ENCODE peak calls at places on chromosomes 4 and X, in eight cellular contexts. One of them, this sample, is unnamed. For H3K4me1, the result is how much of the 10 kb centered on the place peaks cover.

GRCh38 chr4:75633846-75634245 is 3.5 kb upstream of the CDKL2 start:
- DNase-seq in astrocyte: peak
- DNase-seq in thyroid gland: no peak
- DNase-seq in fibroblast of lung: peak
- DNase-seq in IMR-90: peak
- DNase-seq in upper lobe of left lung: no peak
- DNase-seq in Peyer's patch: no peak
- DNase-seq in CD8-positive, alpha-beta T cell: no peak
- DNase-seq in this sample: peak

GRCh38 chr4:10608501-10609219 is 75.9 kb downstream of the CLNK start:
- DNase-seq in thyroid gland: no peak
- DNase-seq in CD8-positive, alpha-beta T cell: no peak
- DNase-seq in fibroblast of lung: peak
- DNase-seq in IMR-90: peak
- DNase-seq in astrocyte: peak
- DNase-seq in upper lobe of left lung: no peak
- DNase-seq in Peyer's patch: no peak
- DNase-seq in this sample: no peak

GRCh38 chrX:63400340-63400739 is 49.2 kb upstream of the SPIN4 start:
- DNase-seq in astrocyte: no peak
- DNase-seq in thyroid gland: no peak
- DNase-seq in CD8-positive, alpha-beta T cell: no peak
- DNase-seq in upper lobe of left lung: no peak
- DNase-seq in fibroblast of lung: no peak
- DNase-seq in Peyer's patch: no peak
- DNase-seq in IMR-90: no peak
- DNase-seq in this sample: no peak

GRCh38 chrX:109384569-109385174 is 97.2 kb downstream of the GUCY2F start:
- DNase-seq in fibroblast of lung: peak
- DNase-seq in IMR-90: peak
- DNase-seq in upper lobe of left lung: no peak
- DNase-seq in CD8-positive, alpha-beta T cell: no peak
- DNase-seq in thyroid gland: no peak
- DNase-seq in Peyer's patch: no peak
- DNase-seq in astrocyte: no peak
- DNase-seq in this sample: no peak

GRCh38 chrX:36950495-36951253 is 57.5 kb upstream of the FAM47C start:
- DNase-seq in upper lobe of left lung: no peak
- DNase-seq in thyroid gland: no peak
- DNase-seq in fibroblast of lung: no peak
- DNase-seq in CD8-positive, alpha-beta T cell: no peak
- DNase-seq in astrocyte: no peak
- DNase-seq in IMR-90: no peak
- DNase-seq in Peyer's patch: no peak
- DNase-seq in this sample: no peak

GRCh38 chr4:67988986-67989385 is 25.7 kb upstream of the TMPRSS11A start:
- DNase-seq in thyroid gland: no peak
- DNase-seq in fibroblast of lung: peak
- DNase-seq in astrocyte: peak
- DNase-seq in Peyer's patch: no peak
- DNase-seq in CD8-positive, alpha-beta T cell: no peak
- DNase-seq in IMR-90: no peak
- DNase-seq in upper lobe of left lung: no peak
- DNase-seq in this sample: no peak

GRCh38 chrX:13077168-13077567 is 32.7 kb upstream of the FAM9C start:
- DNase-seq in astrocyte: no peak
- DNase-seq in Peyer's patch: no peak
- DNase-seq in upper lobe of left lung: no peak
- DNase-seq in thyroid gland: no peak
- DNase-seq in IMR-90: peak
- DNase-seq in fibroblast of lung: peak
- DNase-seq in CD8-positive, alpha-beta T cell: no peak
- DNase-seq in this sample: no peak

GRCh38 chr4:8779371-8779988 is 92.2 kb downstream of the HMX1 start:
- DNase-seq in upper lobe of left lung: peak
- DNase-seq in fibroblast of lung: no peak
- DNase-seq in CD8-positive, alpha-beta T cell: no peak
- DNase-seq in thyroid gland: no peak
- DNase-seq in Peyer's patch: no peak
- DNase-seq in IMR-90: no peak
- DNase-seq in astrocyte: no peak
- DNase-seq in this sample: no peak

GRCh38 chr4:100063355-100063754 is 113.3 kb upstream of the H2AZ1 start:
- DNase-seq in fibroblast of lung: no peak
- DNase-seq in CD8-positive, alpha-beta T cell: no peak
- DNase-seq in thyroid gland: no peak
- DNase-seq in IMR-90: peak
- DNase-seq in astrocyte: no peak
- DNase-seq in upper lobe of left lung: no peak
- DNase-seq in Peyer's patch: no peak
- DNase-seq in this sample: no peak

GRCh38 chr4:122480023-122480422 is 23.5 kb upstream of the IL2 start:
- DNase-seq in fibroblast of lung: peak
- DNase-seq in astrocyte: peak
- DNase-seq in IMR-90: peak
- DNase-seq in upper lobe of left lung: no peak
- DNase-seq in thyroid gland: no peak
- DNase-seq in CD8-positive, alpha-beta T cell: no peak
- DNase-seq in Peyer's patch: no peak
- DNase-seq in this sample: no peak

GRCh38 chrX:11629593-11630211 is 36.0 kb downstream of the ARHGAP6 start:
- DNase-seq in fibroblast of lung: peak
- DNase-seq in thyroid gland: peak
- DNase-seq in CD8-positive, alpha-beta T cell: no peak
- DNase-seq in Peyer's patch: no peak
- DNase-seq in IMR-90: peak
- DNase-seq in upper lobe of left lung: no peak
- DNase-seq in astrocyte: peak
- DNase-seq in this sample: no peak

GRCh38 chr4:93183589-93183988 is 645.0 kb upstream of the ATOH1 start:
- DNase-seq in fibroblast of lung: peak
- DNase-seq in Peyer's patch: no peak
- DNase-seq in IMR-90: no peak
- DNase-seq in upper lobe of left lung: no peak
- DNase-seq in thyroid gland: no peak
- DNase-seq in astrocyte: no peak
- DNase-seq in CD8-positive, alpha-beta T cell: no peak
- DNase-seq in this sample: peak

GRCh38 chr4:10346023-10346422 is 111.2 kb downstream of the ZNF518B start:
- DNase-seq in CD8-positive, alpha-beta T cell: no peak
- DNase-seq in IMR-90: peak
- DNase-seq in fibroblast of lung: no peak
- DNase-seq in upper lobe of left lung: no peak
- DNase-seq in thyroid gland: no peak
- DNase-seq in Peyer's patch: no peak
- DNase-seq in astrocyte: no peak
- DNase-seq in this sample: peak

GRCh38 chrX:134171661-134172587 is 65.1 kb upstream of the CCDC160 start:
- DNase-seq in thyroid gland: peak
- DNase-seq in IMR-90: no peak
- DNase-seq in CD8-positive, alpha-beta T cell: no peak
- DNase-seq in Peyer's patch: peak
- DNase-seq in fibroblast of lung: no peak
- DNase-seq in upper lobe of left lung: peak
- DNase-seq in astrocyte: no peak
- DNase-seq in this sample: no peak

GRCh38 chr4:119678761-119679160 is 50.2 kb upstream of the PDE5A start:
- DNase-seq in fibroblast of lung: peak
- DNase-seq in Peyer's patch: no peak
- DNase-seq in astrocyte: peak
- DNase-seq in CD8-positive, alpha-beta T cell: no peak
- DNase-seq in IMR-90: peak
- DNase-seq in upper lobe of left lung: no peak
- DNase-seq in thyroid gland: no peak
- DNase-seq in this sample: peak

GRCh38 chrX:49227726-49228125 is 5.4 kb downstream of the CACNA1F start:
- DNase-seq in IMR-90: no peak
- DNase-seq in CD8-positive, alpha-beta T cell: no peak
- DNase-seq in upper lobe of left lung: no peak
- DNase-seq in thyroid gland: no peak
- DNase-seq in Peyer's patch: no peak
- DNase-seq in fibroblast of lung: no peak
- DNase-seq in astrocyte: no peak
- DNase-seq in this sample: no peak

GRCh38 chrX:150148749-150149672 is 210.7 kb upstream of the EOLA2 start:
- DNase-seq in Peyer's patch: no peak
- DNase-seq in astrocyte: peak
- DNase-seq in fibroblast of lung: peak
- DNase-seq in upper lobe of left lung: no peak
- DNase-seq in CD8-positive, alpha-beta T cell: no peak
- DNase-seq in thyroid gland: no peak
- DNase-seq in IMR-90: peak
- DNase-seq in this sample: no peak

GRCh38 chr4:15006416-15007024 is 4.2 kb downstream of the CPEB2 start:
- DNase-seq in upper lobe of left lung: no peak
- DNase-seq in fibroblast of lung: peak
- DNase-seq in IMR-90: peak
- DNase-seq in Peyer's patch: no peak
- DNase-seq in thyroid gland: no peak
- DNase-seq in CD8-positive, alpha-beta T cell: no peak
- DNase-seq in astrocyte: peak
- DNase-seq in this sample: peak

GRCh38 chr4:114180481-114180880 is 201.0 kb upstream of the ARSJ start:
- DNase-seq in Peyer's patch: peak
- DNase-seq in IMR-90: peak
- DNase-seq in astrocyte: peak
- DNase-seq in CD8-positive, alpha-beta T cell: no peak
- DNase-seq in fibroblast of lung: peak
- DNase-seq in upper lobe of left lung: no peak
- DNase-seq in thyroid gland: peak
- DNase-seq in this sample: peak

GRCh38 chr4:146585761-146586333 is 52.8 kb upstream of the POU4F2 start:
- DNase-seq in CD8-positive, alpha-beta T cell: no peak
- DNase-seq in thyroid gland: no peak
- DNase-seq in astrocyte: peak
- DNase-seq in IMR-90: peak
- DNase-seq in fibroblast of lung: peak
- DNase-seq in Peyer's patch: no peak
- DNase-seq in upper lobe of left lung: no peak
- DNase-seq in this sample: no peak

GRCh38 chr4:53489279-53489889 is 101.9 kb downstream of the LNX1 start:
- DNase-seq in upper lobe of left lung: no peak
- DNase-seq in fibroblast of lung: peak
- DNase-seq in CD8-positive, alpha-beta T cell: no peak
- DNase-seq in thyroid gland: no peak
- DNase-seq in Peyer's patch: no peak
- DNase-seq in IMR-90: peak
- DNase-seq in astrocyte: no peak
- DNase-seq in this sample: no peak

GRCh38 chrX:102606115-102606514 is 6.8 kb downstream of the ARMCX5 start:
- DNase-seq in CD8-positive, alpha-beta T cell: no peak
- DNase-seq in astrocyte: no peak
- DNase-seq in upper lobe of left lung: no peak
- DNase-seq in IMR-90: no peak
- DNase-seq in thyroid gland: no peak
- DNase-seq in Peyer's patch: no peak
- DNase-seq in fibroblast of lung: no peak
- DNase-seq in this sample: no peak

GRCh38 chrX:56232221-56233082 is at the start of gene KLF8:
- DNase-seq in CD8-positive, alpha-beta T cell: peak
- DNase-seq in thyroid gland: peak
- DNase-seq in astrocyte: no peak
- DNase-seq in Peyer's patch: peak
- DNase-seq in upper lobe of left lung: peak
- DNase-seq in IMR-90: no peak
- DNase-seq in fibroblast of lung: no peak
- DNase-seq in this sample: peak

GRCh38 chr4:1870328-1870577 is 940 bp upstream of the NSD2 start:
- DNase-seq in IMR-90: peak
- DNase-seq in thyroid gland: peak
- DNase-seq in CD8-positive, alpha-beta T cell: peak
- DNase-seq in Peyer's patch: peak
- DNase-seq in fibroblast of lung: peak
- DNase-seq in upper lobe of left lung: peak
- DNase-seq in astrocyte: peak
- DNase-seq in this sample: peak
- H3K4me1 ChIP-seq in IMR-90: under half
- H3K4me1 ChIP-seq in thyroid gland: under half
- H3K4me1 ChIP-seq in CD8-positive, alpha-beta T cell: under half
- H3K4me1 ChIP-seq in Peyer's patch: under half
- H3K4me1 ChIP-seq in fibroblast of lung: under half
- H3K4me1 ChIP-seq in upper lobe of left lung: under half
- H3K4me1 ChIP-seq in astrocyte: under half
- H3K4me1 ChIP-seq in this sample: under half

GRCh38 chr4:102299708-102300107 is 45.6 kb downstream of the SLC39A8 start:
- DNase-seq in astrocyte: peak
- DNase-seq in fibroblast of lung: peak
- DNase-seq in CD8-positive, alpha-beta T cell: no peak
- DNase-seq in IMR-90: peak
- DNase-seq in upper lobe of left lung: no peak
- DNase-seq in Peyer's patch: peak
- DNase-seq in thyroid gland: peak
- DNase-seq in this sample: peak
- TF ChIP-seq CTCF in astrocyte: peak
- TF ChIP-seq CTCF in fibroblast of lung: peak
- TF ChIP-seq CTCF in CD8-positive, alpha-beta T cell: peak
- TF ChIP-seq CTCF in IMR-90: peak
- TF ChIP-seq CTCF in upper lobe of left lung: no peak
- TF ChIP-seq CTCF in Peyer's patch: peak
- TF ChIP-seq CTCF in thyroid gland: peak
- TF ChIP-seq CTCF in this sample: peak

GRCh38 chr4:158314756-158315487 is 104.6 kb downstream of the TMEM144 start:
- DNase-seq in Peyer's patch: no peak
- DNase-seq in fibroblast of lung: peak
- DNase-seq in upper lobe of left lung: no peak
- DNase-seq in astrocyte: peak
- DNase-seq in IMR-90: peak
- DNase-seq in CD8-positive, alpha-beta T cell: no peak
- DNase-seq in thyroid gland: no peak
- DNase-seq in this sample: peak
- H3K4me1 ChIP-seq in Peyer's patch: under half
- H3K4me1 ChIP-seq in fibroblast of lung: under half
- H3K4me1 ChIP-seq in upper lobe of left lung: under half
- H3K4me1 ChIP-seq in astrocyte: under half
- H3K4me1 ChIP-seq in IMR-90: under half
- H3K4me1 ChIP-seq in CD8-positive, alpha-beta T cell: under half
- H3K4me1 ChIP-seq in thyroid gland: under half
- H3K4me1 ChIP-seq in this sample: under half

GRCh38 chrX:132504417-132504816 is 15.6 kb upstream of the MBNL3 start:
- DNase-seq in thyroid gland: no peak
- DNase-seq in fibroblast of lung: no peak
- DNase-seq in CD8-positive, alpha-beta T cell: no peak
- DNase-seq in astrocyte: no peak
- DNase-seq in Peyer's patch: no peak
- DNase-seq in upper lobe of left lung: no peak
- DNase-seq in IMR-90: no peak
- DNase-seq in this sample: no peak

GRCh38 chrX:132505116-132505515 is 16.3 kb upstream of the MBNL3 start:
- DNase-seq in IMR-90: no peak
- DNase-seq in upper lobe of left lung: no peak
- DNase-seq in CD8-positive, alpha-beta T cell: no peak
- DNase-seq in astrocyte: no peak
- DNase-seq in fibroblast of lung: peak
- DNase-seq in thyroid gland: no peak
- DNase-seq in Peyer's patch: no peak
- DNase-seq in this sample: no peak

DNA sequence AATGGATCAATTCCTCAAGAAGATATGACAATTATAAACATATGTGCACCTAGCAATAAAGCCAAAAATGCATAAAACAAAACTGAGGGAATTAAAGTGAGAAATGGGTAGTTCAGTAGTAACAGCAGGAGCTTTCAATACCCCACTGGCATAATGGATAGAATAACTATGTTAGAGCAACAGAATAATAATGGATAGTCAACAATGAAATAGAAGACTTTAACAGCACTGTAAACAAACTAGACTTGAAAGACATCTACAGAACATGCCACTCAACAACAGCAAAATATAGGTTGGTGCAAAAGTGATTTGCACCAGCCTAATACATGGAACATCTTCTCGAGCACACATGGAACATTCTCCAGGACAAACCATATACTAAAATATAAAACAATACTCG is 20.0 kb upstream of the MBNL3 start:
- DNase-seq in upper lobe of left lung: no peak
- DNase-seq in CD8-positive, alpha-beta T cell: no peak
- DNase-seq in astrocyte: no peak
- DNase-seq in thyroid gland: no peak
- DNase-seq in fibroblast of lung: no peak
- DNase-seq in IMR-90: no peak
- DNase-seq in Peyer's patch: no peak
- DNase-seq in this sample: no peak
- TF ChIP-seq CTCF in upper lobe of left lung: no peak
- TF ChIP-seq CTCF in CD8-positive, alpha-beta T cell: no peak
- TF ChIP-seq CTCF in astrocyte: no peak
- TF ChIP-seq CTCF in thyroid gland: no peak
- TF ChIP-seq CTCF in fibroblast of lung: no peak
- TF ChIP-seq CTCF in IMR-90: no peak
- TF ChIP-seq CTCF in Peyer's patch: no peak
- TF ChIP-seq CTCF in this sample: no peak

This sample was measured in foreskin keratinocyte.